ENCODE peak calls at places on chromosomes 13 and 19, in nine cellular contexts. N is stimulated activated CD8-positive, alpha-beta memory T cell treated with anti-CD3 and anti-CD28 coated beads, Interleukin-7, amount 100 ng/mL, for 24 hours; X is activated T-cell treated with anti-CD3 and anti-CD28 coated beads, Interleukin-2, amount 50 U/mL, for 48 hours; B is hypothalamus; T is astrocyte of the cerebellum; A is left cardiac atrium; P is tibial nerve; Y is GM04504; F is neural progenitor cell. H is an unnamed sample.

GRCh38 chr13:91586609-91587008 is 188.2 kb downstream of the GPC5 start:
- DNase-seq in B (no peak), N (no peak), A (no peak), F (no peak), T (no peak), X (no peak), P (no peak), Y (no peak), H (no peak)

GRCh38 chr13:111399334-111399733 is 78.9 kb downstream of the TEX29 start:
- DNase-seq in A (no peak), Y (no peak), F (no peak), T (no peak), B (no peak), P (no peak), N (no peak), X (no peak), H (no peak)

GRCh38 chr13:23705578-23705977 is 135.4 kb downstream of the TNFRSF19 start:
- DNase-seq in A (no peak), T (no peak), Y (no peak), B (no peak), X (no peak), P (no peak), F (no peak), N (no peak), H (no peak)

GRCh38 chr19:13505761-13506549 is at the start of gene CACNA1A:
- DNase-seq in P (no peak), A (no peak), N (no peak), X (peak; percentile 30), F (peak; percentile 83), Y (no peak), B (no peak), T (no peak), H (peak; percentile 49)

GRCh38 chr19:49847731-49848696 is 2.9 kb upstream of the PTOV1 start:
- DNase-seq in N (no peak), P (no peak), A (no peak), T (peak; percentile 81), Y (peak; percentile 61), F (no peak), X (peak; percentile 45), B (no peak), H (no peak)

GRCh38 chr19:51325161-51325979 is 13.9 kb downstream of the IGLON5 start:
- DNase-seq in Y (no peak), B (no peak), P (no peak), A (no peak), F (no peak), N (no peak), X (no peak), T (no peak), H (no peak)

GRCh38 chr19:48043675-48044258 is at the start of gene CABP5:
- DNase-seq in T (no peak), P (no peak), A (no peak), X (no peak), B (no peak), Y (no peak), N (no peak), F (no peak), H (no peak)

GRCh38 chr19:29283366-29283765 is 70.4 kb upstream of the UQCRFS1 start:
- DNase-seq in N (no peak), F (no peak), A (no peak), B (no peak), Y (no peak), T (no peak), P (no peak), X (no peak), H (no peak)

GRCh38 chr13:53250272-53250875 is 221.8 kb downstream of the OLFM4 start:
- DNase-seq in F (peak; percentile 93), N (no peak), B (no peak), Y (peak; percentile 48), A (no peak), X (no peak), P (peak; percentile 68), T (peak; percentile 64), H (peak; percentile 20)

GRCh38 chr13:74868044-74868443 is 613.9 kb downstream of the TBC1D4 start:
- DNase-seq in Y (no peak), X (no peak), P (no peak), F (no peak), N (no peak), T (no peak), B (no peak), A (no peak), H (no peak)